ENCODE peak calls at places on chromosomes 3 and 15, in ten cellular contexts. I, W, H, U, K, D, N, Y, O and G are unnamed samples.

GRCh38 chr15:61537337-61537736 is 308.2 kb upstream of the RORA start:
- DNase-seq in U (no peak), K (no peak), O (no peak), W (no peak), I (no peak), Y (no peak), N (no peak), H (no peak), D (no peak), G (no peak)

GRCh38 chr3:127145266-127145665 is 47.7 kb upstream of the PRR23E start:
- DNase-seq in N (no peak), U (no peak), H (no peak), I (no peak), W (no peak), K (no peak), Y (no peak), O (no peak), D (no peak), G (no peak)

GRCh38 chr15:45641374-45641778 is 6.5 kb downstream of the SQOR start:
- DNase-seq in H (no peak), I (peak), U (no peak), K (peak), D (no peak), Y (no peak), N (no peak), W (no peak), O (peak), G (no peak)

GRCh38 chr3:23430781-23431423 is 227.8 kb downstream of the UBE2E2 start:
- DNase-seq in Y (no peak), U (no peak), I (no peak), W (no peak), O (peak), N (no peak), D (no peak), H (no peak), K (no peak), G (no peak)

GRCh38 chr3:68740087-68740486 is 192.3 kb downstream of the TAFA4 start:
- DNase-seq in Y (no peak), H (no peak), W (no peak), O (no peak), N (no peak), K (no peak), I (no peak), U (no peak), D (no peak), G (no peak)

GRCh38 chr15:74873756-74874424 is 725 bp upstream of the SCAMP2 start:
- DNase-seq in O (peak), I (peak), W (peak), N (peak), H (no peak), K (peak), D (no peak), U (no peak), Y (no peak), G (no peak)

GRCh38 chr3:134378384-134378783 is 4.1 kb upstream of the AMOTL2 start:
- DNase-seq in W (no peak), O (peak), K (peak), D (no peak), Y (no peak), I (peak), N (no peak), H (peak), U (no peak), G (no peak)

GRCh38 chr3:10933958-10934481 is 58.5 kb upstream of the SLC6A1 start:
- DNase-seq in H (no peak), D (no peak), W (no peak), K (no peak), O (peak), I (peak), U (no peak), Y (peak), N (no peak), G (no peak)

GRCh38 chr15:100597862-100598261 is 4.1 kb downstream of the LINS1 start:
- DNase-seq in D (no peak), N (no peak), U (no peak), K (no peak), I (no peak), W (no peak), Y (no peak), O (no peak), H (no peak), G (no peak)

GRCh38 chr15:43792761-43793493 is 807 bp downstream of the SERF2 start:
- DNase-seq in H (peak), U (no peak), D (no peak), N (peak), W (no peak), O (peak), Y (peak), K (no peak), I (peak), G (peak)

GRCh38 chr3:159499031-159499793 is 489.4 kb upstream of the IL12A start:
- DNase-seq in I (peak), H (no peak), W (no peak), D (no peak), K (no peak), Y (no peak), N (no peak), O (peak), U (no peak), G (no peak)

GRCh38 chr15:78101423-78102105 is 9.2 kb downstream of the SH2D7 start:
- DNase-seq in Y (no peak), H (peak), W (no peak), K (no peak), U (no peak), O (no peak), I (no peak), N (no peak), D (no peak), G (no peak)

GRCh38 chr3:113966172-113966571 is 18.4 kb downstream of the ZDHHC23 start:
- DNase-seq in N (no peak), Y (no peak), O (no peak), K (no peak), H (no peak), U (no peak), D (no peak), I (no peak), W (no peak), G (no peak)

GRCh38 chr3:127588675-127589577 is 1.6 kb downstream of the TPRA1 start:
- DNase-seq in Y (no peak), H (no peak), D (no peak), N (peak), U (no peak), K (peak), O (peak), I (peak), W (no peak), G (peak)

GRCh38 chr3:123110238-123110952 is 43.6 kb downstream of the PDIA5 start:
- DNase-seq in D (no peak), I (no peak), U (no peak), K (no peak), O (no peak), N (no peak), W (peak), Y (peak), H (no peak), G (no peak)

GRCh38 chr3:127482216-127483004 is 108.1 kb downstream of the TPRA1 start:
- DNase-seq in W (no peak), H (peak), Y (no peak), N (no peak), K (no peak), O (peak), D (no peak), I (peak), U (no peak), G (no peak)

GRCh38 chr15:92907880-92908279 is 7.8 kb downstream of the CHD2 start:
- DNase-seq in W (peak), D (no peak), O (peak), N (peak), U (no peak), I (peak), Y (peak), K (peak), H (peak), G (no peak)

GRCh38 chr3:117548600-117548999 is 839.0 kb downstream of the TUSC7 start:
- DNase-seq in O (peak), U (no peak), H (no peak), K (no peak), D (no peak), W (no peak), I (peak), N (no peak), Y (no peak), G (no peak)

GRCh38 chr3:156120528-156121251 is at the start of gene KCNAB1:
- DNase-seq in D (no peak), Y (no peak), U (no peak), H (no peak), K (no peak), N (no peak), O (no peak), W (no peak), I (no peak), G (no peak)

GRCh38 chr3:187954486-187955075 is 199.4 kb upstream of the LPP start:
- DNase-seq in U (no peak), D (no peak), H (no peak), Y (no peak), I (no peak), N (no peak), K (no peak), O (peak), W (no peak), G (no peak)

GRCh38 chr15:64623347-64624024 is 151.9 kb downstream of the RBPMS2 start:
- DNase-seq in D (peak), Y (no peak), U (no peak), W (no peak), K (no peak), H (no peak), N (peak), O (no peak), I (peak), G (peak)

GRCh38 chr15:92992712-92993111 is 92.6 kb downstream of the CHD2 start:
- DNase-seq in U (no peak), N (no peak), D (no peak), H (no peak), K (no peak), O (no peak), Y (no peak), I (no peak), W (no peak), G (no peak)

GRCh38 chr3:48425281-48425812 is 4.5 kb downstream of the PLXNB1 start:
- DNase-seq in U (no peak), D (no peak), I (no peak), K (no peak), W (no peak), O (no peak), Y (no peak), N (no peak), H (no peak), G (no peak)

GRCh38 chr3:20023663-20024417 is 11.8 kb upstream of the PP2D1 start:
- DNase-seq in N (no peak), I (no peak), H (peak), D (no peak), U (no peak), K (peak), Y (no peak), O (no peak), W (no peak), G (no peak)

GRCh38 chr3:130939753-130940152 is 45.9 kb downstream of the ATP2C1 start:
- DNase-seq in U (no peak), I (peak), O (no peak), Y (no peak), H (no peak), N (no peak), D (no peak), K (no peak), W (no peak), G (no peak)